ENCODE peak calls at places on chromosomes 13 and 19, in nine cellular contexts. P is GM23338, E is neural crest cell, J is astrocyte of the spinal cord, K is fibroblast of pulmonary artery, A is uterus, D is nephron progenitor cell, F is dorsolateral prefrontal cortex, G is ascending aorta. H is an unnamed sample.

GRCh38 chr13:98480915-98481510 is 95.9 kb downstream of the STK24 start:
- DNase-seq in P (no peak), E (no peak), J (no peak), K (no peak), A (no peak), D (no peak), F (no peak), G (no peak), H (no peak)

GRCh38 chr13:43878897-43879322 is 630 bp downstream of the CCDC122 start:
- DNase-seq in P (peak), E (peak), J (peak), K (peak), A (peak), D (no peak), F (peak), G (peak), H (peak)

GRCh38 chr19:48421548-48421947 is 24.2 kb upstream of the GRWD1 start:
- DNase-seq in P (no peak), E (no peak), J (no peak), K (no peak), A (no peak), D (no peak), F (no peak), G (no peak), H (no peak)

GRCh38 chr13:20585371-20585770 is 18.4 kb downstream of the IFT88 start:
- DNase-seq in P (no peak), E (no peak), J (no peak), K (no peak), A (no peak), D (no peak), F (no peak), G (no peak), H (no peak)

GRCh38 chr13:62625214-62625613 is 1209.6 kb upstream of the PCDH20 start:
- DNase-seq in P (no peak), E (no peak), J (no peak), K (no peak), A (no peak), D (no peak), F (no peak), G (no peak), H (no peak)

GRCh38 chr19:55172741-55173140 is 6.3 kb upstream of the DNAAF3 start:
- DNase-seq in P (no peak), E (no peak), J (peak), K (peak), A (no peak), D (no peak), F (no peak), G (no peak), H (no peak)

GRCh38 chr19:46714523-46715106 is 2.3 kb downstream of the PRKD2 start:
- DNase-seq in P (no peak), E (no peak), J (no peak), K (no peak), A (no peak), D (no peak), F (no peak), G (no peak), H (no peak)

GRCh38 chr19:16571283-16571682 is 932 bp downstream of the SLC35E1 start:
- DNase-seq in P (no peak), E (no peak), J (peak), K (peak), A (no peak), D (no peak), F (no peak), G (no peak), H (no peak)

GRCh38 chr19:50300814-50301606 is 28.2 kb downstream of the KCNC3 start:
- DNase-seq in P (no peak), E (no peak), J (peak), K (peak), A (no peak), D (no peak), F (no peak), G (no peak), H (no peak)

GRCh38 chr19:46288896-46289588 is 7.8 kb upstream of the HIF3A start:
- DNase-seq in P (no peak), E (no peak), J (peak), K (peak), A (peak), D (no peak), F (no peak), G (no peak), H (no peak)

GRCh38 chr13:98370806-98371553 is 193.9 kb upstream of the RNF113B start:
- DNase-seq in P (no peak), E (no peak), J (peak), K (peak), A (peak), D (no peak), F (no peak), G (no peak), H (no peak)

GRCh38 chr19:38374332-38375097 is at the start of gene PSMD8:
- DNase-seq in P (peak), E (peak), J (peak), K (peak), A (peak), D (peak), F (peak), G (peak), H (peak)
- TF ChIP-seq CTCF in P (no peak), E (peak), J (peak), K (peak), A (no peak), D (no peak), F (peak), G (no peak), H (no peak)

DNA sequence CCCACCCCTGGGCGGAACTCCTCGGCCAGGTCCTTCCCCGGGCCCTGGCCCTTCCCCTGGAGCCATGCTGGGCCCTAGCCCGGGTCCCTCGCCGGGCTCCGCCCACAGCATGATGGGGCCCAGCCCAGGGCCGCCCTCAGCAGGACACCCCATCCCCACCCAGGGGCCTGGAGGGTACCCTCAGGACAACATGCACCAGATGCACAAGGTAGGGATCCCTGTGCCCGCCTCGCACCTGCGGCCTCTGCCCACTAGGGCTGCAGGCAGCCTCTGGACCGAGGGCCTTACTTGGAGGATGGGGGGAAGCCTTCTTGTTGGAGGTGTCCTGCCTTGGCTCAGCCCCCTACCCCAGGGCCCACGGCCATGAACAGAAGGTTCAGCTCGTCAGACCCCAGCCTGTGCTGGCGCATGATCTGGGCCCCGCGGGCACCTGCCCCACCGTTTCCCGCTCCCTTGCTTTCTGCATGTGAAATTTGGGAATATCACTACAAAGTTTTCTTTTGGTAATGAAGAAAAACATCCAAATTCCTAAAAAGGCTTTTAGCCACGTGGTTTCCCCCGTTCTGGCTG is 23.4 kb downstream of the SMARCA4 start:
- DNase-seq in P (no peak), E (no peak), J (no peak), K (no peak), A (no peak), D (no peak), F (no peak), G (no peak), H (no peak)
- TF ChIP-seq CTCF in P (no peak), E (no peak), J (no peak), K (no peak), A (no peak), D (no peak), F (no peak), G (no peak), H (no peak)

GRCh38 chr19:623974-624373 is 9.4 kb downstream of the POLRMT start:
- DNase-seq in P (no peak), E (no peak), J (peak), K (peak), A (no peak), D (no peak), F (no peak), G (no peak), H (no peak)

GRCh38 chr19:625257-625656 is 8.1 kb downstream of the POLRMT start:
- DNase-seq in P (no peak), E (no peak), J (no peak), K (no peak), A (no peak), D (no peak), F (no peak), G (no peak), H (no peak)

GRCh38 chr19:629961-630714 is 3.2 kb downstream of the POLRMT start:
- DNase-seq in P (no peak), E (no peak), J (no peak), K (no peak), A (no peak), D (no peak), F (no peak), G (no peak), H (no peak)

GRCh38 chr19:624433-625109 is 8.8 kb downstream of the POLRMT start:
- DNase-seq in P (no peak), E (no peak), J (no peak), K (no peak), A (no peak), D (no peak), F (no peak), G (no peak), H (no peak)

GRCh38 chr19:628168-628567 is 5.2 kb downstream of the POLRMT start:
- DNase-seq in P (peak), E (no peak), J (no peak), K (no peak), A (no peak), D (peak), F (no peak), G (no peak), H (no peak)
- TF ChIP-seq CTCF in P (peak), E (peak), J (peak), K (peak), A (no peak), D (no peak), F (peak), G (no peak), H (peak)

DNA sequence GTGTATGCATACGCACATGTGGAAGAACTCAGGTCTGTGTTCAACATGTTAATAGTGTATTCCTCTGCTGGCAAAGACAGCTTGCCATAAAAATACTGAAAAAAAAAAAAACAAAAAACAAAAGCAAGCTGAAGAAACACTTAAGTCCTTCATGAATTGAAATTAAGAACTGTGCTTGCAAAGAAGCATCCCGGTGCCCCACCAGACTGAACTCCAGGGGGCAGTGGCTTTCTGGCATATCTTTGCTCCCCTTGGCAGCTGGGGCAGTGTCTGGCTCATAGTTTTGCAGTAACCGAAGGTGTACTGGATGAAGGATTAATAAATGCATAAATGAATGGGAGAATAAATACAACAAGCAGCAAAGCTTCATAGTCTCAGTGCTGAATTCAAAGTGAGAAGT is 187.6 kb downstream of the LHFPL6 start:
- DNase-seq in P (peak), E (peak), J (peak), K (peak), A (peak), D (no peak), F (peak), G (no peak), H (no peak)
- TF ChIP-seq CTCF in P (peak), E (peak), J (peak), K (peak), A (peak), D (peak), F (peak), G (peak), H (peak)

GRCh38 chr19:37845932-37846331 is 60.5 kb downstream of the WDR87 start:
- DNase-seq in P (no peak), E (no peak), J (peak), K (no peak), A (no peak), D (no peak), F (no peak), G (no peak), H (no peak)
- TF ChIP-seq CTCF in P (no peak), E (no peak), J (no peak), K (no peak), A (no peak), D (no peak), F (no peak), G (no peak), H (no peak)

DNA sequence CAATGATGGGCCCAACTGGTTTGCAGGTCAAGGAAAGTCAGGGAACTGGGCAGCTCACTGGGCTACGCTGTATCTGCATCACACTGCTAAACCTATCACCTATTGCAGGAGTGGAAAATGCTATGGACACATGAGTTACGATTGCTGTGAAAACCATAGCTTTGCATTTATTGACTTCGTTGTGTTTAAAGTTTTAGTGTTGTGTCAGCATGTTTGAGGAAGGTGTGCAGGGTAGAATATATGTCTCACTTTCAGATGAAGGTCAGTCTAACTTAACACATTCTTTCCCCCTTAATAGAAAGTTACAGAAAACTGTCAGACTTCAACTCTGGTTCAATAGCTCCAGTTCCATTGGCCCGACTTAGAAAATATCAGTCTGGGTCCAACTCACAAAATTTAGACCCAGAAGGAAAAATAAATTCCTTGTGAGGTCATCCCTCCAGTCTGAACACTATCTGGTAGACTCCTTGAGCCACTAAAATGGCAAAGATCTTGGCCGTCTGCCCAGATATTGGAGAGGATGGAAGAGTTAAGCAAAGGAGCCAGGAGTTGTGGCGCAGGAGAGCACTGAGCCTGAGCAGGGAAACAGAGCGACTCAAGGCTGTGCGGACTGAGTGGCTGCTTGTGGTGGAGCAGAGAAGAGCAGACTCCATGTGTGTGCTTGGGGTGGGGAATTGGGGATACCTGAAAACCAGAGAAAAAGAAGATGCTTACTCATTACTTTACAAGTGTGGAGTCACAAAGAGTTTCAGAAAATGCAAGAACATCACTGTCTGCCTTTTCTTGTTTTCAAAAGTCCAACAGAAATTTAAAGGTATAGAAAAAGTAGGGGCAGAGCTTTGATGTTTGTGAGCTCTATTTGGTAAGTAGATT is 518.5 kb downstream of the FGF9 start:
- DNase-seq in P (no peak), E (no peak), J (no peak), K (no peak), A (no peak), D (no peak), F (no peak), G (no peak), H (no peak)
- TF ChIP-seq CTCF in P (no peak), E (no peak), J (no peak), K (no peak), A (no peak), D (no peak), F (no peak), G (no peak), H (no peak)